ENCODE peak calls at places on chromosomes 7 and 10, in five cellular contexts. J, C, R, K and G are unnamed samples. For H3K9me3, the result is how much of the 10 kb centered on the place peaks cover.

GRCh38 chr10:72886596-72887522 is 6.7 kb upstream of the OIT3 start:
- DNase-seq in J (no peak), R (no peak), K (no peak), C (no peak), G (no peak)

GRCh38 chr7:16465469-16466086 is at the start of gene SOSTDC1:
- DNase-seq in J (no peak), K (no peak), C (no peak), R (no peak), G (no peak)

GRCh38 chr7:11709240-11709639 is 122.8 kb downstream of the THSD7A start:
- DNase-seq in C (no peak), R (no peak), K (no peak), J (no peak), G (no peak)

GRCh38 chr7:122301858-122302745 is 2.4 kb downstream of the FEZF1 start:
- DNase-seq in R (no peak), K (no peak), C (no peak), J (no peak), G (no peak)

GRCh38 chr7:80724249-80724871 is 85.9 kb downstream of the CD36 start:
- DNase-seq in R (peak), J (no peak), C (no peak), K (no peak), G (no peak)

GRCh38 chr10:86878973-86879781 is 78.2 kb downstream of the MMRN2 start:
- DNase-seq in C (no peak), R (no peak), K (no peak), J (no peak), G (no peak)

GRCh38 chr7:3688842-3689241 is 387.8 kb downstream of the SDK1 start:
- DNase-seq in C (no peak), K (no peak), J (no peak), R (no peak), G (no peak)

GRCh38 chr7:1970895-1971294 is 261.9 kb downstream of the MAD1L1 start:
- DNase-seq in K (peak), C (no peak), J (no peak), R (no peak), G (no peak)

GRCh38 chr10:49091450-49092210 is 23.7 kb downstream of the VSTM4 start:
- DNase-seq in K (peak), J (no peak), C (no peak), R (no peak), G (no peak)

GRCh38 chr10:22022257-22023051 is 18.9 kb upstream of the DNAJC1 start:
- DNase-seq in C (peak), J (peak), R (no peak), K (no peak), G (peak)

GRCh38 chr10:110101464-110102144 is 93.8 kb downstream of the ADD3 start:
- DNase-seq in R (no peak), J (no peak), K (no peak), C (no peak), G (no peak)

GRCh38 chr7:99642099-99642498 is 25.4 kb downstream of the ZSCAN25 start:
- DNase-seq in K (no peak), J (no peak), C (no peak), R (no peak), G (no peak)

GRCh38 chr10:119807960-119808697 is 64.5 kb downstream of the MCMBP start:
- DNase-seq in R (peak), K (no peak), C (no peak), J (no peak), G (no peak)

GRCh38 chr10:127578628-127579305 is 29.7 kb downstream of the NPS start:
- DNase-seq in R (no peak), J (no peak), C (no peak), K (no peak), G (no peak)

GRCh38 chr7:112233048-112233697 is 26.7 kb downstream of the ZNF277 start:
- DNase-seq in R (no peak), C (no peak), K (no peak), J (no peak), G (no peak)

GRCh38 chr10:77911535-77912123 is 14.9 kb downstream of the DLG5 start:
- DNase-seq in J (no peak), R (no peak), K (no peak), C (no peak), G (no peak)

GRCh38 chr10:125672884-125673283 is 10.1 kb downstream of the TEX36 start:
- DNase-seq in J (no peak), K (no peak), C (no peak), R (no peak), G (no peak)
- H3K9me3 ChIP-seq in J (under half), K (under half), C (under half), R (under half), G (under half)

DNA sequence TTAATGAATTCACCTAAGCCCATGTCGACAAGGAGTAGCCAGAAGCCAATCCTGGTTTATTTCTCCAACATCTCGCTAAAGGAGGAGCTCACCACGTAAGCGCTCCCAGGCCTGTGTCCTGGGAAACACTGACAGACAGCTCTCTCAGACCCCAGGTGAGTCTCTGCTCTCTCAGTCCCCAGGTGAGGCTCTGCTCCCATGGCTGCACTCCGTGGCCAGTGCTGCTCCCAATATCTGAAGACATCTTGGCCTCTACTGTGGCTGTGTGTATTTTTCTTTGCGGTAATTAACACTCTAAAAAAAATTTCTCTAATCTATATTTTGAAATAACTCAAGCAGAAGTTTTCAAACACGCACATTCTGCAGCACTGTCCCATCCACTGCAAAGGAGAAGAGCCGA is 564.5 kb downstream of the PTPRN2 start:
- DNase-seq in J (no peak), R (no peak), C (no peak), K (no peak), G (no peak)
- H3K9me3 ChIP-seq in J (under half), R (half or more), C (under half), K (under half), G (under half)

GRCh38 chr7:63205136-63205535 is 793.5 kb upstream of the ZNF722 start:
- DNase-seq in R (no peak), K (no peak), C (no peak), J (no peak), G (no peak)
- H3K9me3 ChIP-seq in R (under half), K (under half), C (under half), J (under half), G (under half)

DNA sequence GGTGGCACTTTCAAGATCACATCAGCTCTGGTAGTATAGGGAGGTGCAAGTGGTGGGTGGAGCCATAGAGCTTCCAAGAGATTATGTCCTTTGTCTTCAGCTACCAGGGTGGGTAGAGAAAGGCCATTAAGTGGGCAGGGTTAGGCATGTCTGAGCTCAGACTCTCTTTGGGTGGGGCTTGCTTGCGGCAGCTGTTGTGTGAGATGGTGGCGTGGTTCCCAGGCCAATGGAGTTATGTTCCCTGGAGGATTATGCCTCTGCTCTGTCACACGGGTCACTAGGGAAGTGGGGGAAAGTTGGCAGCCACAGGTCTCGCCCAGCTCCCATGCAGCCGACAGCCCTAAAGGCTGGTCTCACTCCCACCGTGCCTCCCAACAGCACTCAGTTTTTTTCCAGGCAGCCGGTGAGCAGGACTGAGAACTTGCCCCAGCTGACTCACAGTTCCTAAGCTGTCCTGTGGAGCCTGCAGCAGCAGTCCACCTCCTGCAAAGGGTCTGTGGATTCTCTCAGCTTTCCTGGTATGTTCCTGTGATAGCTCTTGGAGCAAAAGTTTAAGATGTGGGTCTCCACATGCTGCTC is 459.0 kb downstream of the SH2D4B start:
- DNase-seq in K (no peak), R (no peak), J (no peak), C (no peak), G (no peak)
- H3K9me3 ChIP-seq in K (under half), R (under half), J (under half), C (under half), G (under half)

DNA sequence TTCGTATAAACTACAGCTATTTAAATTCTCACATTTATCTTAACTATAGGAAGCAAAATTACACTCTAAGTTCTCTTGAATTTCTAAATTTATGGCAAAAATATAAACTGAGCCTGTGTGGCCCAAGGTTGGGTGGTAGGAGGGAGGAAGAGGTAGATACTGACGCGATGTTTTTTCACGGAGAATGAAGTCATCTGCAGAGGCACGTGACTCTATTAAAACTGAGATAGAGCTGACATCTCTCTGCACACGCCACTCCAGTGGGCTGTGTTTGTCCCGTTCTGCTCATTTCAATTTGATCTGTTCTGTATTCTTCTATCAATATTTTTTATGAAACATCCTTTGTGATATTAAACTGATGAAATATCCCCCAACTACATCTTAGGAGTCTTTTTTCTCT is 286.8 kb downstream of the DNAJB6 start:
- DNase-seq in J (no peak), K (no peak), R (no peak), C (no peak), G (no peak)
- H3K9me3 ChIP-seq in J (under half), K (under half), R (half or more), C (under half), G (under half)